ENCODE peak calls at places on chromosomes 11 and 22, in five cellular contexts. Q is MM.1S, C is HCT116, I is Karpas-422, H is OCI-LY7. E is an unnamed sample.

GRCh38 chr11:66745356-66746235 is 16.6 kb upstream of the SPTBN2 start:
- DNase-seq in C (no peak), I (peak), H (peak), Q (peak), E (peak)

GRCh38 chr11:2309251-2310072 is 7.6 kb downstream of the TSPAN32 start:
- DNase-seq in Q (no peak), C (no peak), H (no peak), I (no peak), E (no peak)

GRCh38 chr22:17199131-17199731 is 20.0 kb downstream of the ADA2 start:
- DNase-seq in C (no peak), Q (no peak), H (no peak), I (no peak), E (no peak)

GRCh38 chr11:85431319-85431718 is 195.8 kb downstream of the DLG2 start:
- DNase-seq in I (no peak), C (no peak), Q (no peak), H (no peak), E (no peak)

GRCh38 chr11:12889243-12889642 is 119.9 kb upstream of the RASSF10 start:
- DNase-seq in C (no peak), I (no peak), Q (no peak), H (no peak), E (no peak)

GRCh38 chr11:129591527-129591926 is 215.9 kb downstream of the BARX2 start:
- DNase-seq in I (no peak), Q (no peak), H (no peak), C (no peak), E (no peak)

GRCh38 chr11:104151404-104152204 is 12.3 kb downstream of the PDGFD start:
- DNase-seq in H (peak), C (peak), I (peak), Q (peak), E (no peak)

GRCh38 chr11:78453140-78453935 is 35.7 kb upstream of the GAB2 start:
- DNase-seq in C (no peak), I (no peak), H (no peak), Q (peak), E (no peak)

GRCh38 chr11:74004694-74005615 is 3.9 kb downstream of the UCP3 start:
- DNase-seq in Q (peak), I (no peak), C (no peak), H (peak), E (peak)

GRCh38 chr11:36073411-36074203 is 129.7 kb downstream of the LDLRAD3 start:
- DNase-seq in Q (no peak), C (no peak), I (no peak), H (no peak), E (no peak)

GRCh38 chr22:30117256-30117655 is 37.0 kb downstream of the HORMAD2 start:
- DNase-seq in I (no peak), Q (no peak), H (no peak), C (no peak), E (no peak)

GRCh38 chr11:119320593-119321524 is 3.9 kb upstream of the MCAM start:
- DNase-seq in Q (peak), I (peak), H (peak), C (no peak), E (peak)

GRCh38 chr11:32225491-32226285 is 134.8 kb downstream of the RCN1 start:
- DNase-seq in I (no peak), Q (no peak), C (no peak), H (no peak), E (no peak)

GRCh38 chr11:87851234-87851633 is 324.0 kb downstream of the RAB38 start:
- DNase-seq in H (no peak), I (no peak), Q (no peak), C (no peak), E (no peak)

GRCh38 chr11:70522261-70522612 is 123.9 kb downstream of the CTTN start:
- DNase-seq in C (no peak), Q (no peak), H (no peak), I (no peak), E (no peak)

GRCh38 chr11:119756169-119756568 is 27.2 kb upstream of the NECTIN1 start:
- DNase-seq in C (no peak), I (no peak), H (no peak), Q (no peak), E (no peak)

GRCh38 chr22:38834991-38835390 is 8.8 kb downstream of the NPTXR start:
- DNase-seq in H (no peak), I (no peak), C (no peak), Q (no peak), E (no peak)

GRCh38 chr11:32034149-32034548 is 56.7 kb upstream of the RCN1 start:
- DNase-seq in H (no peak), C (no peak), Q (no peak), I (no peak), E (no peak)

GRCh38 chr11:104033561-104033960 is 2.9 kb upstream of the DDI1 start:
- DNase-seq in I (no peak), Q (no peak), C (no peak), H (no peak), E (no peak)

GRCh38 chr22:24322522-24322921 is 51.9 kb downstream of the SPECC1L start:
- DNase-seq in H (no peak), I (no peak), Q (no peak), C (no peak), E (no peak)

GRCh38 chr11:46649180-46649738 is 31.9 kb downstream of the ATG13 start:
- DNase-seq in I (no peak), C (no peak), Q (no peak), H (no peak), E (no peak)

GRCh38 chr11:26477406-26477805 is 94.7 kb downstream of the MUC15 start:
- DNase-seq in I (no peak), Q (no peak), H (no peak), C (no peak), E (no peak)

GRCh38 chr11:17720796-17721171 is 1.4 kb downstream of the MYOD1 start:
- DNase-seq in Q (no peak), H (no peak), I (no peak), C (no peak), E (no peak)

GRCh38 chr11:659532-660085 is 22.5 kb downstream of the DRD4 start:
- DNase-seq in C (no peak), I (no peak), Q (no peak), H (no peak), E (no peak)

GRCh38 chr11:130945945-130946344 is 29.7 kb upstream of the SNX19 start:
- DNase-seq in I (no peak), C (no peak), H (no peak), Q (no peak), E (no peak)

GRCh38 chr11:8323161-8323935 is 59.7 kb upstream of the LMO1 start:
- DNase-seq in C (no peak), Q (no peak), H (no peak), I (no peak), E (no peak)

GRCh38 chr11:81887671-81888070 is 846.0 kb downstream of the FAM181B start:
- DNase-seq in Q (no peak), H (no peak), C (no peak), I (no peak), E (no peak)
- H2AFZ ChIP-seq in Q (no peak), H (no peak), C (no peak), I (no peak), E (no peak)

GRCh38 chr11:125348141-125348651 is 147.9 kb downstream of the FEZ1 start:
- DNase-seq in C (no peak), I (no peak), H (no peak), Q (no peak), E (no peak)
- H2AFZ ChIP-seq in C (peak), I (no peak), H (no peak), Q (no peak), E (no peak)

DNA sequence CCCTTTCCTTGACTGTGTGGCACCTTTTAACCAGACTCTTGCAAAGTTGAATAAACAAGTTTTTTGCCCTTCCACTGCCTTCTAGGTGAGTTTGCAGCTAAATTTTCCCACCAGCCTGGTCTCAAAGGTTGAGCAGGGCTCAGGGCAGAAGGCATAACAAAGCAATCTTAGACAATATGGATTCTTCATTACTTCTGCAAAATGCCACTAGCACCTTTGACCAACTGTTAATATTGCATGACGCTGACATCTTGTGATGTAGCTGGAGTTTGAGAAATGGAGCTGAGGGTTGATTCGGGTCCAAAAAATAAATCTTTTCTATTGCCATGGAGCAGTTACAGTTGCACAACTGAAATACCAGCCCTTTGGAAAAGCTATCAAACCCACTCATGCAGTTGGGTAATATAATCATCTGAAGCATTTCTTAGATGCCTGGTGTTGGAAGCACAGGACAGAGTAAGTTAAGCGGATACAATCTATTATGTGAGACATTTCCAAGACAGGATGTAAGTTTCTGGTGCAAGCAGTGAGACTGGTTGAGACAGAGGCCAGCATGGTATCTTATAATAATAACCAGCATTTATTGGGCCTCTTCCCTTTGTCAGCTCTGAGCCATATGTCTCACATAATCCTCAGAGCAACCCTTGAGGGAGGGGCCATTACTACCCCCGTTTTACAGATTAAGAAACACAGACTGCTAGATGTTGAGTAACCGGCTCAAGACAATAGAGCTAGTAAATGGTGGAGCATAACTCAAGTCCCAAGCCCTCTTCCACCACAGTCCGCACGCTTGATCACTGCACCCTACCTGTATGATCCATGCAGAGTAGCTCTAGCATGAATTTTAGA is 75.0 kb upstream of the CAPRIN1 start:
- DNase-seq in H (no peak), I (no peak), Q (no peak), C (no peak), E (no peak)
- H2AFZ ChIP-seq in H (no peak), I (no peak), Q (no peak), C (no peak), E (no peak)

GRCh38 chr22:43277987-43278601 is 65.1 kb downstream of the SCUBE1 start:
- DNase-seq in H (no peak), C (no peak), I (no peak), Q (no peak), E (no peak)
- H2AFZ ChIP-seq in H (no peak), C (no peak), I (no peak), Q (no peak), E (no peak)

GRCh38 chr11:69102161-69102695 is 53.5 kb downstream of the TPCN2 start:
- DNase-seq in Q (no peak), H (no peak), I (no peak), C (no peak), E (no peak)
- H2AFZ ChIP-seq in Q (no peak), H (no peak), I (no peak), C (no peak), E (no peak)

GRCh38 chr22:36702832-36703210 is 731 bp downstream of the CACNG2 start:
- DNase-seq in C (no peak), I (no peak), Q (no peak), H (no peak), E (no peak)
- H2AFZ ChIP-seq in C (no peak), I (no peak), Q (no peak), H (no peak), E (no peak)

GRCh38 chr11:75225794-75226193 is 14.8 kb upstream of the TPBGL start:
- DNase-seq in C (no peak), I (no peak), H (no peak), Q (no peak), E (no peak)

GRCh38 chr11:75229466-75229865 is 11.1 kb upstream of the TPBGL start:
- DNase-seq in Q (no peak), H (no peak), C (no peak), I (no peak), E (no peak)

GRCh38 chr11:75219869-75220268 is 20.7 kb upstream of the TPBGL start:
- DNase-seq in H (no peak), I (no peak), Q (no peak), C (no peak), E (no peak)

DNA sequence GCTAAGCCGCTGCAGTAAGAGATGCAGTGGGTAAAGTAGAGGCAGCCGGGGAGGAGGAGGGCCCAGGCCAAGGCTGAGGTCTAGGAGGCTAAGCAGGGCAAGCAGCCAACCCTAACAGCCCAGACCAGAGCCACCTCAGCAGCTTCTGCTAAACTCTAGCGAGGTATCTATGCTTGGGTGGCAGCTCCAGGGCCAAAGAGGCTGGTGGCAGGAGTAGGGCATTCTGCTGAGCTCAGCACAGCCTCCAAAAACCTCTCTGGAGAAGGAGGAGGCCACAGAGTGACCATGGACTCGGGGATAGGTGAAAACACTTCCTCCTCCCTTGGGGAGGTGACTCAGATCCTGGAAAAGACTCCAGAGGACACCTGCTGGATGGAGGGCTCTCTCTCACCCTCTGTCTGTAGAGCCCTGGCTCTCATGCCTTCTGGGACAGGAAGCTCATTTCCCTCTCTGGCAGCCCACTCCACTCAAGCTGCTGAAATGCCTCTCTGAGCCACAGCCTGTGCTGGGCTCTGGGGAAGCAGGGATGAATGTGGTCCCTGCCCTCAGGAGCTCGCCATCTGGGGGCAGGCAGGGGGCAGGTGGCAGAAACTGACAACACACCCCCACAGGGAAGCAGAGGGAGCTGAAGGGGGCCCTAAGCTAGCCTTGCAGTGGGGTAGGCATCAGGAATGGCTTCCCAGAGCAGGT is 16.5 kb upstream of the TPBGL start:
- DNase-seq in H (no peak), C (no peak), I (no peak), Q (no peak), E (no peak)
- H2AFZ ChIP-seq in H (no peak), C (no peak), I (no peak), Q (no peak), E (no peak)

GRCh38 chr11:61072316-61073109 is 29.8 kb upstream of the CD5 start:
- DNase-seq in H (no peak), Q (no peak), C (no peak), I (no peak), E (no peak)
- H2AFZ ChIP-seq in H (peak), Q (no peak), C (no peak), I (no peak), E (no peak)

GRCh38 chr11:59142530-59143507 is at the start of gene FAM111A:
- DNase-seq in I (peak), Q (peak), H (peak), C (peak), E (peak)

GRCh38 chr11:59141673-59142460 is 789 bp upstream of the FAM111A start:
- DNase-seq in Q (no peak), C (no peak), H (no peak), I (no peak), E (no peak)

GRCh38 chr11:59145534-59145933 is 2.9 kb downstream of the FAM111A start:
- DNase-seq in Q (no peak), I (no peak), C (no peak), H (no peak), E (no peak)

GRCh38 chr11:59144096-59144495 is 1.4 kb downstream of the FAM111A start:
- DNase-seq in I (peak), H (peak), Q (no peak), C (no peak), E (no peak)

GRCh38 chr11:59144579-59145345 is 2.1 kb downstream of the FAM111A start:
- DNase-seq in C (peak), Q (peak), I (peak), H (peak), E (peak)
- H2AFZ ChIP-seq in C (no peak), Q (peak), I (peak), H (peak), E (peak)

E was measured in DND-41.